ENCODE peak calls at places on chromosomes 2 and 18, in four cellular contexts. One of them, this sample, is unnamed.

GRCh38 chr18:62024983-62025382 is 132.2 kb upstream of the RNF152 start:
- DNase-seq in spleen: no peak
- DNase-seq in CD14-positive monocyte: no peak
- DNase-seq in ELR: no peak
- DNase-seq in this sample: no peak

GRCh38 chr2:118718921-118719320 is 128.5 kb downstream of the EN1 start:
- DNase-seq in spleen: no peak
- DNase-seq in CD14-positive monocyte: no peak
- DNase-seq in ELR: no peak
- DNase-seq in this sample: no peak

GRCh38 chr2:26521054-26521912 is 43.4 kb upstream of the OTOF start:
- DNase-seq in spleen: peak; percentile 67
- DNase-seq in CD14-positive monocyte: no peak
- DNase-seq in ELR: peak; percentile 47
- DNase-seq in this sample: no peak

GRCh38 chr2:75238670-75239330 is 39.5 kb upstream of the TACR1 start:
- DNase-seq in spleen: no peak
- DNase-seq in CD14-positive monocyte: no peak
- DNase-seq in ELR: peak; percentile 94
- DNase-seq in this sample: peak; percentile 94

GRCh38 chr2:131156452-131157149 is 51.5 kb downstream of the PLEKHB2 start:
- DNase-seq in spleen: no peak
- DNase-seq in CD14-positive monocyte: no peak
- DNase-seq in ELR: peak; percentile 19
- DNase-seq in this sample: no peak

GRCh38 chr18:34493099-34493544 is 217.0 kb upstream of the DTNA start:
- DNase-seq in spleen: peak; percentile 79
- DNase-seq in CD14-positive monocyte: no peak
- DNase-seq in ELR: peak; percentile 13
- DNase-seq in this sample: peak; percentile 20

GRCh38 chr18:49656098-49656591 is 94.3 kb downstream of the LIPG start:
- DNase-seq in spleen: peak; percentile 18
- DNase-seq in CD14-positive monocyte: no peak
- DNase-seq in ELR: peak; percentile 75
- DNase-seq in this sample: peak; percentile 64

GRCh38 chr2:106053581-106053980 is 140.5 kb downstream of the UXS1 start:
- DNase-seq in spleen: no peak
- DNase-seq in CD14-positive monocyte: no peak
- DNase-seq in ELR: no peak
- DNase-seq in this sample: no peak

GRCh38 chr18:8367217-8367988 is 241.8 kb upstream of the RAB12 start:
- DNase-seq in spleen: peak; percentile 81
- DNase-seq in CD14-positive monocyte: no peak
- DNase-seq in ELR: peak; percentile 18
- DNase-seq in this sample: no peak

GRCh38 chr2:219461061-219461514 is 26.4 kb downstream of the SPEG start:
- DNase-seq in spleen: no peak
- DNase-seq in CD14-positive monocyte: no peak
- DNase-seq in ELR: no peak
- DNase-seq in this sample: peak; percentile 8

GRCh38 chr2:164734196-164734595 is 107.4 kb downstream of the COBLL1 start:
- DNase-seq in spleen: no peak
- DNase-seq in CD14-positive monocyte: no peak
- DNase-seq in ELR: no peak
- DNase-seq in this sample: no peak

GRCh38 chr18:6039055-6039454 is 143.7 kb upstream of the TMEM200C start:
- DNase-seq in spleen: no peak
- DNase-seq in CD14-positive monocyte: no peak
- DNase-seq in ELR: no peak
- DNase-seq in this sample: no peak

GRCh38 chr2:98560256-98560771 is 48.0 kb downstream of the COA5 start:
- DNase-seq in spleen: no peak
- DNase-seq in CD14-positive monocyte: no peak
- DNase-seq in ELR: peak; percentile 92
- DNase-seq in this sample: peak; percentile 86

GRCh38 chr2:36911012-36911411 is 55.3 kb downstream of the STRN start:
- DNase-seq in spleen: no peak
- DNase-seq in CD14-positive monocyte: no peak
- DNase-seq in ELR: no peak
- DNase-seq in this sample: no peak

GRCh38 chr18:26225915-26226228 is 373 bp upstream of the TAF4B start:
- DNase-seq in spleen: no peak
- DNase-seq in CD14-positive monocyte: no peak
- DNase-seq in ELR: no peak
- DNase-seq in this sample: no peak

GRCh38 chr18:62105373-62105772 is 81.5 kb downstream of the PIGN start:
- DNase-seq in spleen: no peak
- DNase-seq in CD14-positive monocyte: no peak
- DNase-seq in ELR: no peak
- DNase-seq in this sample: no peak

GRCh38 chr18:13539050-13539449 is 187.3 kb downstream of the FAM210A start:
- DNase-seq in spleen: no peak
- DNase-seq in CD14-positive monocyte: no peak
- DNase-seq in ELR: no peak
- DNase-seq in this sample: no peak

GRCh38 chr2:178825183-178825582 is 18.0 kb upstream of the TTN start:
- DNase-seq in spleen: no peak
- DNase-seq in CD14-positive monocyte: no peak
- DNase-seq in ELR: peak; percentile 77
- DNase-seq in this sample: peak; percentile 67

GRCh38 chr2:238032755-238033337 is 28.0 kb upstream of the SCLY start:
- DNase-seq in spleen: no peak
- DNase-seq in CD14-positive monocyte: no peak
- DNase-seq in ELR: no peak
- DNase-seq in this sample: no peak

GRCh38 chr2:207952564-207953345 is 72.6 kb downstream of the PLEKHM3 start:
- DNase-seq in spleen: no peak
- DNase-seq in CD14-positive monocyte: no peak
- DNase-seq in ELR: no peak
- DNase-seq in this sample: no peak

GRCh38 chr2:1617425-1618021 is 126.8 kb downstream of the PXDN start:
- DNase-seq in spleen: no peak
- DNase-seq in CD14-positive monocyte: peak; percentile 27
- DNase-seq in ELR: no peak
- DNase-seq in this sample: no peak

GRCh38 chr2:148819019-148819418 is 56.0 kb upstream of the KIF5C start:
- DNase-seq in spleen: no peak
- DNase-seq in CD14-positive monocyte: no peak
- DNase-seq in ELR: no peak
- DNase-seq in this sample: no peak

GRCh38 chr2:127586746-127587295 is 51.3 kb downstream of the MYO7B start:
- DNase-seq in spleen: peak; percentile 20
- DNase-seq in CD14-positive monocyte: no peak
- DNase-seq in ELR: no peak
- DNase-seq in this sample: no peak

GRCh38 chr2:12697617-12698016 is 19.1 kb upstream of the TRIB2 start:
- DNase-seq in spleen: no peak
- DNase-seq in CD14-positive monocyte: no peak
- DNase-seq in ELR: no peak
- DNase-seq in this sample: no peak

GRCh38 chr18:50453732-50454131 is 78.9 kb downstream of the SKA1 start:
- DNase-seq in spleen: no peak
- DNase-seq in CD14-positive monocyte: no peak
- DNase-seq in ELR: no peak
- DNase-seq in this sample: no peak

GRCh38 chr18:61742555-61743429 is 150.0 kb downstream of the RNF152 start:
- DNase-seq in spleen: no peak
- DNase-seq in CD14-positive monocyte: no peak
- DNase-seq in ELR: no peak
- DNase-seq in this sample: no peak

GRCh38 chr18:39305756-39306155 is 1740.2 kb upstream of the CELF4 start:
- DNase-seq in spleen: no peak
- DNase-seq in CD14-positive monocyte: no peak
- DNase-seq in ELR: no peak
- DNase-seq in this sample: no peak

GRCh38 chr2:150027164-150027563 is 439.6 kb upstream of the MMADHC start:
- DNase-seq in spleen: no peak
- DNase-seq in CD14-positive monocyte: no peak
- DNase-seq in ELR: no peak
- DNase-seq in this sample: no peak

GRCh38 chr2:144523606-144524131 is 3.8 kb upstream of the ZEB2 start:
- DNase-seq in spleen: no peak
- DNase-seq in CD14-positive monocyte: no peak
- DNase-seq in ELR: peak; percentile 38
- DNase-seq in this sample: no peak

GRCh38 chr18:21439453-21439852 is 161.1 kb downstream of the ESCO1 start:
- DNase-seq in spleen: no peak
- DNase-seq in CD14-positive monocyte: no peak
- DNase-seq in ELR: peak; percentile 94
- DNase-seq in this sample: peak; percentile 89